ENCODE peak calls at places on chromosome 1, in six cellular contexts. One of them, this sample, is unnamed.

GRCh38 chr1:233959971-233960710 is 55.7 kb downstream of the SLC35F3 start:
- DNase-seq in NCI-H1436: no peak
- DNase-seq in sciatic nerve: no peak
- DNase-seq in cardiac fibroblast: no peak
- DNase-seq in upper lobe of right lung: no peak
- DNase-seq in adipocyte: no peak
- DNase-seq in this sample: no peak

GRCh38 chr1:94821636-94822305 is 1.6 kb downstream of the SLC44A3 start:
- DNase-seq in upper lobe of right lung: no peak
- DNase-seq in adipocyte: no peak
- DNase-seq in sciatic nerve: no peak
- DNase-seq in cardiac fibroblast: no peak
- DNase-seq in NCI-H1436: no peak
- DNase-seq in this sample: no peak

GRCh38 chr1:225944951-225945350 is 3.9 kb upstream of the LEFTY2 start:
- DNase-seq in NCI-H1436: no peak
- DNase-seq in adipocyte: no peak
- DNase-seq in upper lobe of right lung: no peak
- DNase-seq in sciatic nerve: no peak
- DNase-seq in cardiac fibroblast: no peak
- DNase-seq in this sample: no peak

GRCh38 chr1:47995306-47996050 is 1.7 kb downstream of the TRABD2B start:
- DNase-seq in NCI-H1436: no peak
- DNase-seq in upper lobe of right lung: no peak
- DNase-seq in cardiac fibroblast: no peak
- DNase-seq in sciatic nerve: no peak
- DNase-seq in adipocyte: no peak
- DNase-seq in this sample: no peak

GRCh38 chr1:151867785-151868403 is 14.4 kb upstream of the THEM5 start:
- DNase-seq in cardiac fibroblast: peak
- DNase-seq in upper lobe of right lung: no peak
- DNase-seq in NCI-H1436: no peak
- DNase-seq in adipocyte: peak
- DNase-seq in sciatic nerve: no peak
- DNase-seq in this sample: no peak

GRCh38 chr1:8266436-8267165 is 51.3 kb upstream of the SLC45A1 start:
- DNase-seq in sciatic nerve: no peak
- DNase-seq in NCI-H1436: no peak
- DNase-seq in upper lobe of right lung: no peak
- DNase-seq in adipocyte: no peak
- DNase-seq in cardiac fibroblast: no peak
- DNase-seq in this sample: no peak

GRCh38 chr1:163747855-163748254 is 426.1 kb downstream of the NUF2 start:
- DNase-seq in adipocyte: no peak
- DNase-seq in upper lobe of right lung: no peak
- DNase-seq in cardiac fibroblast: no peak
- DNase-seq in NCI-H1436: no peak
- DNase-seq in sciatic nerve: no peak
- DNase-seq in this sample: no peak

GRCh38 chr1:14479865-14480264 is 118.6 kb upstream of the KAZN start:
- DNase-seq in NCI-H1436: no peak
- DNase-seq in cardiac fibroblast: no peak
- DNase-seq in sciatic nerve: no peak
- DNase-seq in upper lobe of right lung: no peak
- DNase-seq in adipocyte: no peak
- DNase-seq in this sample: no peak

GRCh38 chr1:36343651-36344394 is 20.4 kb upstream of the EVA1B start:
- DNase-seq in upper lobe of right lung: no peak
- DNase-seq in cardiac fibroblast: no peak
- DNase-seq in sciatic nerve: no peak
- DNase-seq in NCI-H1436: no peak
- DNase-seq in adipocyte: no peak
- DNase-seq in this sample: no peak

GRCh38 chr1:89847191-89847729 is 26.4 kb downstream of the LRRC8D start:
- DNase-seq in sciatic nerve: no peak
- DNase-seq in upper lobe of right lung: no peak
- DNase-seq in adipocyte: no peak
- DNase-seq in NCI-H1436: no peak
- DNase-seq in cardiac fibroblast: no peak
- DNase-seq in this sample: no peak

GRCh38 chr1:44536357-44536756 is 131.3 kb downstream of the RNF220 start:
- DNase-seq in upper lobe of right lung: no peak
- DNase-seq in adipocyte: no peak
- DNase-seq in sciatic nerve: no peak
- DNase-seq in NCI-H1436: no peak
- DNase-seq in cardiac fibroblast: no peak
- DNase-seq in this sample: no peak

GRCh38 chr1:66764994-66765578 is 12.8 kb downstream of the DYNLT5 start:
- DNase-seq in adipocyte: peak
- DNase-seq in cardiac fibroblast: peak
- DNase-seq in upper lobe of right lung: no peak
- DNase-seq in sciatic nerve: no peak
- DNase-seq in NCI-H1436: peak
- DNase-seq in this sample: no peak

GRCh38 chr1:17265162-17265561 is 16.3 kb downstream of the PADI3 start:
- DNase-seq in adipocyte: peak
- DNase-seq in upper lobe of right lung: no peak
- DNase-seq in NCI-H1436: no peak
- DNase-seq in cardiac fibroblast: no peak
- DNase-seq in sciatic nerve: no peak
- DNase-seq in this sample: no peak

GRCh38 chr1:39899611-39900538 is 1.8 kb downstream of the MYCL start:
- DNase-seq in NCI-H1436: no peak
- DNase-seq in cardiac fibroblast: no peak
- DNase-seq in upper lobe of right lung: no peak
- DNase-seq in sciatic nerve: no peak
- DNase-seq in adipocyte: no peak
- DNase-seq in this sample: no peak

GRCh38 chr1:192151176-192151575 is 7.1 kb upstream of the RGS18 start:
- DNase-seq in upper lobe of right lung: no peak
- DNase-seq in cardiac fibroblast: no peak
- DNase-seq in NCI-H1436: no peak
- DNase-seq in adipocyte: no peak
- DNase-seq in sciatic nerve: no peak
- DNase-seq in this sample: no peak

GRCh38 chr1:195141294-195141693 is 1466.9 kb downstream of the KCNT2 start:
- DNase-seq in upper lobe of right lung: no peak
- DNase-seq in NCI-H1436: no peak
- DNase-seq in sciatic nerve: no peak
- DNase-seq in adipocyte: no peak
- DNase-seq in cardiac fibroblast: no peak
- DNase-seq in this sample: no peak

GRCh38 chr1:182739545-182739944 is 50.0 kb upstream of the NPL start:
- DNase-seq in cardiac fibroblast: no peak
- DNase-seq in NCI-H1436: no peak
- DNase-seq in sciatic nerve: peak
- DNase-seq in adipocyte: no peak
- DNase-seq in upper lobe of right lung: no peak
- DNase-seq in this sample: no peak

GRCh38 chr1:222335586-222335985 is 212.3 kb downstream of the HHIPL2 start:
- DNase-seq in upper lobe of right lung: no peak
- DNase-seq in adipocyte: peak
- DNase-seq in NCI-H1436: no peak
- DNase-seq in cardiac fibroblast: peak
- DNase-seq in sciatic nerve: no peak
- DNase-seq in this sample: no peak

GRCh38 chr1:91608876-91609275 is 108.2 kb downstream of the CDC7 start:
- DNase-seq in cardiac fibroblast: peak
- DNase-seq in NCI-H1436: no peak
- DNase-seq in sciatic nerve: no peak
- DNase-seq in adipocyte: peak
- DNase-seq in upper lobe of right lung: no peak
- DNase-seq in this sample: no peak

GRCh38 chr1:160094291-160094625 is 4.2 kb downstream of the IGSF8 start:
- DNase-seq in adipocyte: no peak
- DNase-seq in cardiac fibroblast: no peak
- DNase-seq in upper lobe of right lung: no peak
- DNase-seq in NCI-H1436: no peak
- DNase-seq in sciatic nerve: no peak
- DNase-seq in this sample: no peak

GRCh38 chr1:218529691-218530310 is 184.7 kb downstream of the TGFB2 start:
- DNase-seq in sciatic nerve: no peak
- DNase-seq in adipocyte: peak
- DNase-seq in upper lobe of right lung: no peak
- DNase-seq in NCI-H1436: no peak
- DNase-seq in cardiac fibroblast: peak
- DNase-seq in this sample: no peak